ENCODE peak calls at places on chromosome 6, in nine cellular contexts. One of them, this sample, is unnamed.

GRCh38 chr6:168366473-168366872 is 46.9 kb upstream of the DACT2 start:
- DNase-seq in WTC11: no peak
- DNase-seq in CD8-positive, alpha-beta T cell: no peak
- DNase-seq in epithelial cell of esophagus: no peak
- DNase-seq in A549: no peak
- DNase-seq in uterus: no peak
- DNase-seq in GM10248: no peak
- DNase-seq in RWPE1: no peak
- DNase-seq in GM20000: no peak
- DNase-seq in this sample: no peak

GRCh38 chr6:147000545-147001488 is 203.4 kb upstream of the STXBP5 start:
- DNase-seq in epithelial cell of esophagus: peak
- DNase-seq in GM20000: no peak
- DNase-seq in A549: no peak
- DNase-seq in GM10248: no peak
- DNase-seq in WTC11: no peak
- DNase-seq in RWPE1: no peak
- DNase-seq in uterus: no peak
- DNase-seq in CD8-positive, alpha-beta T cell: no peak
- DNase-seq in this sample: no peak

GRCh38 chr6:121630716-121631115 is 195.3 kb downstream of the GJA1 start:
- DNase-seq in RWPE1: peak
- DNase-seq in CD8-positive, alpha-beta T cell: no peak
- DNase-seq in uterus: no peak
- DNase-seq in GM10248: no peak
- DNase-seq in epithelial cell of esophagus: peak
- DNase-seq in A549: peak
- DNase-seq in WTC11: no peak
- DNase-seq in GM20000: no peak
- DNase-seq in this sample: no peak

GRCh38 chr6:116737004-116737403 is 28.5 kb downstream of the FAM162B start:
- DNase-seq in RWPE1: no peak
- DNase-seq in CD8-positive, alpha-beta T cell: no peak
- DNase-seq in epithelial cell of esophagus: no peak
- DNase-seq in A549: no peak
- DNase-seq in GM10248: no peak
- DNase-seq in uterus: no peak
- DNase-seq in GM20000: no peak
- DNase-seq in WTC11: no peak
- DNase-seq in this sample: no peak

GRCh38 chr6:15266423-15266996 is 20.6 kb downstream of the JARID2 start:
- DNase-seq in GM20000: no peak
- DNase-seq in A549: no peak
- DNase-seq in WTC11: no peak
- DNase-seq in uterus: no peak
- DNase-seq in epithelial cell of esophagus: no peak
- DNase-seq in RWPE1: no peak
- DNase-seq in GM10248: peak
- DNase-seq in CD8-positive, alpha-beta T cell: no peak
- DNase-seq in this sample: peak

GRCh38 chr6:111361648-111362047 is 121.4 kb downstream of the REV3L start:
- DNase-seq in GM10248: no peak
- DNase-seq in A549: peak
- DNase-seq in GM20000: no peak
- DNase-seq in RWPE1: peak
- DNase-seq in CD8-positive, alpha-beta T cell: no peak
- DNase-seq in WTC11: peak
- DNase-seq in uterus: no peak
- DNase-seq in epithelial cell of esophagus: peak
- DNase-seq in this sample: peak

GRCh38 chr6:167781066-167781767 is 45.5 kb upstream of the AFDN start:
- DNase-seq in GM10248: no peak
- DNase-seq in RWPE1: no peak
- DNase-seq in CD8-positive, alpha-beta T cell: no peak
- DNase-seq in uterus: no peak
- DNase-seq in epithelial cell of esophagus: peak
- DNase-seq in GM20000: no peak
- DNase-seq in A549: no peak
- DNase-seq in WTC11: no peak
- DNase-seq in this sample: no peak

GRCh38 chr6:119071576-119071975 is 6.9 kb downstream of the FAM184A start:
- DNase-seq in GM20000: no peak
- DNase-seq in WTC11: no peak
- DNase-seq in GM10248: no peak
- DNase-seq in epithelial cell of esophagus: no peak
- DNase-seq in RWPE1: no peak
- DNase-seq in CD8-positive, alpha-beta T cell: no peak
- DNase-seq in uterus: no peak
- DNase-seq in A549: no peak
- DNase-seq in this sample: no peak

GRCh38 chr6:7255918-7256317 is 57.1 kb downstream of the SSR1 start:
- DNase-seq in CD8-positive, alpha-beta T cell: no peak
- DNase-seq in epithelial cell of esophagus: no peak
- DNase-seq in uterus: no peak
- DNase-seq in GM20000: no peak
- DNase-seq in WTC11: no peak
- DNase-seq in GM10248: no peak
- DNase-seq in A549: no peak
- DNase-seq in RWPE1: no peak
- DNase-seq in this sample: no peak

GRCh38 chr6:3504938-3505735 is 48.3 kb upstream of the SLC22A23 start:
- DNase-seq in RWPE1: no peak
- DNase-seq in CD8-positive, alpha-beta T cell: no peak
- DNase-seq in GM10248: no peak
- DNase-seq in A549: no peak
- DNase-seq in WTC11: no peak
- DNase-seq in uterus: no peak
- DNase-seq in epithelial cell of esophagus: no peak
- DNase-seq in GM20000: no peak
- DNase-seq in this sample: no peak

GRCh38 chr6:157921685-157922367 is 59.8 kb upstream of the SYNJ2 start:
- DNase-seq in GM10248: no peak
- DNase-seq in epithelial cell of esophagus: no peak
- DNase-seq in CD8-positive, alpha-beta T cell: no peak
- DNase-seq in A549: no peak
- DNase-seq in uterus: no peak
- DNase-seq in WTC11: no peak
- DNase-seq in RWPE1: no peak
- DNase-seq in GM20000: no peak
- DNase-seq in this sample: no peak

GRCh38 chr6:158564243-158565121 is 4.6 kb downstream of the TMEM181 start:
- DNase-seq in A549: no peak
- DNase-seq in CD8-positive, alpha-beta T cell: peak
- DNase-seq in uterus: no peak
- DNase-seq in WTC11: no peak
- DNase-seq in GM10248: no peak
- DNase-seq in GM20000: no peak
- DNase-seq in epithelial cell of esophagus: no peak
- DNase-seq in RWPE1: no peak
- DNase-seq in this sample: no peak

GRCh38 chr6:46733410-46733809 is 1.8 kb downstream of the PLA2G7 start:
- DNase-seq in GM20000: no peak
- DNase-seq in GM10248: no peak
- DNase-seq in RWPE1: no peak
- DNase-seq in A549: no peak
- DNase-seq in WTC11: no peak
- DNase-seq in CD8-positive, alpha-beta T cell: no peak
- DNase-seq in uterus: no peak
- DNase-seq in epithelial cell of esophagus: no peak
- DNase-seq in this sample: no peak

GRCh38 chr6:10451394-10451793 is 36.5 kb upstream of the TFAP2A start:
- DNase-seq in epithelial cell of esophagus: no peak
- DNase-seq in A549: no peak
- DNase-seq in uterus: no peak
- DNase-seq in CD8-positive, alpha-beta T cell: no peak
- DNase-seq in GM20000: no peak
- DNase-seq in RWPE1: no peak
- DNase-seq in WTC11: no peak
- DNase-seq in GM10248: no peak
- DNase-seq in this sample: no peak

GRCh38 chr6:35754452-35755321 is 17.9 kb downstream of the ARMC12 start:
- DNase-seq in epithelial cell of esophagus: peak
- DNase-seq in uterus: no peak
- DNase-seq in GM10248: no peak
- DNase-seq in WTC11: no peak
- DNase-seq in RWPE1: no peak
- DNase-seq in CD8-positive, alpha-beta T cell: no peak
- DNase-seq in A549: no peak
- DNase-seq in GM20000: no peak
- DNase-seq in this sample: no peak

GRCh38 chr6:44788387-44788981 is 401.0 kb downstream of the CDC5L start:
- DNase-seq in GM10248: no peak
- DNase-seq in RWPE1: no peak
- DNase-seq in A549: no peak
- DNase-seq in CD8-positive, alpha-beta T cell: no peak
- DNase-seq in GM20000: no peak
- DNase-seq in epithelial cell of esophagus: no peak
- DNase-seq in uterus: no peak
- DNase-seq in WTC11: no peak
- DNase-seq in this sample: no peak

GRCh38 chr6:121838842-121839241 is 403.4 kb downstream of the GJA1 start:
- DNase-seq in GM10248: no peak
- DNase-seq in WTC11: no peak
- DNase-seq in RWPE1: no peak
- DNase-seq in CD8-positive, alpha-beta T cell: no peak
- DNase-seq in A549: no peak
- DNase-seq in epithelial cell of esophagus: peak
- DNase-seq in GM20000: no peak
- DNase-seq in uterus: no peak
- DNase-seq in this sample: no peak

GRCh38 chr6:164795091-164795490 is 514.3 kb downstream of the C6orf118 start:
- DNase-seq in epithelial cell of esophagus: no peak
- DNase-seq in GM10248: no peak
- DNase-seq in CD8-positive, alpha-beta T cell: no peak
- DNase-seq in WTC11: no peak
- DNase-seq in GM20000: no peak
- DNase-seq in A549: no peak
- DNase-seq in uterus: no peak
- DNase-seq in RWPE1: no peak
- DNase-seq in this sample: no peak

GRCh38 chr6:43122146-43122545 is 46.0 kb downstream of the PTK7 start:
- DNase-seq in GM10248: no peak
- DNase-seq in WTC11: no peak
- DNase-seq in epithelial cell of esophagus: no peak
- DNase-seq in A549: no peak
- DNase-seq in CD8-positive, alpha-beta T cell: no peak
- DNase-seq in uterus: no peak
- DNase-seq in RWPE1: no peak
- DNase-seq in GM20000: no peak
- DNase-seq in this sample: no peak

GRCh38 chr6:72580281-72580940 is 41.5 kb upstream of the KCNQ5 start:
- DNase-seq in epithelial cell of esophagus: peak
- DNase-seq in GM10248: peak
- DNase-seq in CD8-positive, alpha-beta T cell: no peak
- DNase-seq in A549: peak
- DNase-seq in RWPE1: peak
- DNase-seq in WTC11: peak
- DNase-seq in GM20000: peak
- DNase-seq in uterus: no peak
- DNase-seq in this sample: peak
- TF ChIP-seq CTCF in epithelial cell of esophagus: peak
- TF ChIP-seq CTCF in GM10248: peak
- TF ChIP-seq CTCF in CD8-positive, alpha-beta T cell: no peak
- TF ChIP-seq CTCF in A549: peak
- TF ChIP-seq CTCF in RWPE1: peak
- TF ChIP-seq CTCF in WTC11: peak
- TF ChIP-seq CTCF in GM20000: no peak
- TF ChIP-seq CTCF in uterus: no peak
- TF ChIP-seq CTCF in this sample: no peak

GRCh38 chr6:161985911-161986310 is 712.0 kb upstream of the AGPAT4 start:
- DNase-seq in GM20000: no peak
- DNase-seq in A549: no peak
- DNase-seq in GM10248: no peak
- DNase-seq in WTC11: no peak
- DNase-seq in epithelial cell of esophagus: no peak
- DNase-seq in RWPE1: no peak
- DNase-seq in uterus: no peak
- DNase-seq in CD8-positive, alpha-beta T cell: no peak
- DNase-seq in this sample: no peak
- TF ChIP-seq CTCF in GM20000: no peak
- TF ChIP-seq CTCF in A549: no peak
- TF ChIP-seq CTCF in GM10248: no peak
- TF ChIP-seq CTCF in WTC11: no peak
- TF ChIP-seq CTCF in epithelial cell of esophagus: no peak
- TF ChIP-seq CTCF in RWPE1: no peak
- TF ChIP-seq CTCF in uterus: no peak
- TF ChIP-seq CTCF in CD8-positive, alpha-beta T cell: no peak
- TF ChIP-seq CTCF in this sample: no peak

DNA sequence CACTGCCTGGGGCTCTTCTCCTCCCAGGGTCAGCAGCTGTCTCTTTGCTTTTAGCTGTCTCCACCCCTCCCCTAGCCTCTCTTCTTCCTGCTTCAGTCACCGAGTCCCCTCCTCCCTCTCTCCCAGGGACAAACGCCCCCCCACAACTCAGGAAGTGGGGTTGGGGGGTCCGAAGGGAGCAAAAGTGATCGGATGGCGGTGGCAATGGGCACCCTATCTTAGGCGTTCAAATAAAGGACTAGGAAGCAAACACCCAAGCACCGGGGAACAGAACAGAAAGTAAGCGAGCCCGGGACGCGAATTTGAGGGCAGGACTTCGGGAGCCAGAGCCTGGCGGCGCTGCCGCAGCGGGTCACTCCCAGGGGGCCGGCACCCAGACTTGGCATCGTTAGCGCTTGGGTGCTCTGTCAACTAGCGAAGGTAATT is 951 bp upstream of the ITPR3 start:
- DNase-seq in WTC11: no peak
- DNase-seq in epithelial cell of esophagus: no peak
- DNase-seq in RWPE1: no peak
- DNase-seq in GM10248: peak
- DNase-seq in uterus: no peak
- DNase-seq in CD8-positive, alpha-beta T cell: peak
- DNase-seq in GM20000: peak
- DNase-seq in A549: no peak
- DNase-seq in this sample: peak
- TF ChIP-seq CTCF in WTC11: no peak
- TF ChIP-seq CTCF in epithelial cell of esophagus: no peak
- TF ChIP-seq CTCF in RWPE1: no peak
- TF ChIP-seq CTCF in GM10248: no peak
- TF ChIP-seq CTCF in uterus: no peak
- TF ChIP-seq CTCF in CD8-positive, alpha-beta T cell: no peak
- TF ChIP-seq CTCF in GM20000: no peak
- TF ChIP-seq CTCF in A549: no peak
- TF ChIP-seq CTCF in this sample: no peak

DNA sequence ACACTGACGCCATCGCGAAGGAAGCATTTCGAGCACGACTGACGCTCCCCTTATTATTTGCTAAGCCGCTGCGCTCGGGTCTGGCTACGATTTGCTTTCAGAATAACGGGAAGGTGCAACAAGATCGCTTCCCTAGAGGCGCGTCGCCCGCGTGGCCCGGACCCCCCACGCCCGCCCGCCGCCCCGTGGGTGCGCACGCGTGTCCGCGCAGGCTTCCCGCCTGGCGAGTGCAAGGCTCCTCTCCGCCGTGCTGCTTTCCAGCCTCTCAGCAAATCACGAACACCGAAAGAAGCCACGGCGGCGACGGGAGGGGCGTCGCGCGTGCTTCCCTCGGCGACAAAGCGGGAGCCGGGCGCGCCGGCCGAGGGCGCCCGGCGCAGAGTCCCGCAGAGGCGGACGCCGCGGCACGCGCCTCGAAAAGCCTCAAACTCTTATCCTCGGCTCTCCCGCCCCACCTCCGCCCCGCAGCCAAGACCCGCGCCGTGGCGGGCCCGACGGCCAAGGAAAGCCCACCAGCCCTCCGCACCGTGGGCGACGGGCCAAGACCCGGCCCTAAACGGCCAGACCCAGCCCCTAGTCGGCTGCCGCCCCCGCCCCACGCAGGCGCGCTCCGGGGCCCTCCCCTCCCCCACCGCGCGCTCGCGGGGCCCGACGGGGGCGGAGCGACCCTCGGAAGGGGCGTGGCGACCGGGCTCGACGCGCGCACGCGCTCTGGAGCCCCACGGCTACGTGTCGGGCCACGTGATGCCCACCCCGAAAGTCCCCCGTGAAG is 987 bp upstream of the QKI start:
- DNase-seq in CD8-positive, alpha-beta T cell: peak
- DNase-seq in uterus: peak
- DNase-seq in RWPE1: peak
- DNase-seq in epithelial cell of esophagus: peak
- DNase-seq in GM20000: peak
- DNase-seq in WTC11: peak
- DNase-seq in GM10248: peak
- DNase-seq in A549: peak
- DNase-seq in this sample: peak
- TF ChIP-seq CTCF in CD8-positive, alpha-beta T cell: no peak
- TF ChIP-seq CTCF in uterus: no peak
- TF ChIP-seq CTCF in RWPE1: no peak
- TF ChIP-seq CTCF in epithelial cell of esophagus: no peak
- TF ChIP-seq CTCF in GM20000: no peak
- TF ChIP-seq CTCF in WTC11: no peak
- TF ChIP-seq CTCF in GM10248: no peak
- TF ChIP-seq CTCF in A549: no peak
- TF ChIP-seq CTCF in this sample: no peak

This sample was measured in endothelial cell.